ENCODE peak calls at places on chromosomes 7 and 10, in four cellular contexts. G is HT-29; K is stimulated activated CD4-positive, alpha-beta T cell treated with anti-CD3 and anti-CD28 coated beads, Interleukin-1b, Interleukin-23, amount 100 ng/mL, for 48 hours; P is NCI-H748 treated with DMSO at 0.1 percent for 48 hours. D is an unnamed sample.

GRCh38 chr7:4820968-4821471 is 40.8 kb downstream of the PAPOLB start:
- DNase-seq in K (no peak), G (no peak), P (no peak), D (no peak)

GRCh38 chr10:131074682-131075081 is 236.8 kb downstream of the TCERG1L start:
- DNase-seq in P (no peak), K (no peak), G (no peak), D (no peak)

GRCh38 chr7:14197280-14197679 is 207.8 kb upstream of the ETV1 start:
- DNase-seq in P (peak; percentile 82), G (no peak), K (no peak), D (no peak)

GRCh38 chr7:131166066-131166465 is 161.6 kb upstream of the MKLN1 start:
- DNase-seq in G (no peak), P (no peak), K (no peak), D (no peak)

GRCh38 chr10:10500941-10501340 is 516.7 kb upstream of the CELF2 start:
- DNase-seq in K (no peak), P (no peak), G (no peak), D (no peak)

GRCh38 chr7:114048386-114049235 is 129.8 kb upstream of the PPP1R3A start:
- DNase-seq in K (no peak), G (peak; percentile 32), P (peak; percentile 24), D (no peak)

GRCh38 chr7:143408686-143409551 is at the start of gene EPHA1:
- DNase-seq in G (peak; percentile 91), K (no peak), P (peak; percentile 38), D (no peak)

GRCh38 chr7:151439855-151440798 is at the start of gene CRYGN:
- DNase-seq in P (no peak), G (no peak), K (no peak), D (no peak)

GRCh38 chr7:133702078-133702477 is 425.1 kb upstream of the LRGUK start:
- DNase-seq in P (no peak), K (no peak), G (no peak), D (no peak)

GRCh38 chr10:4243651-4244050 is 458.6 kb upstream of the KLF6 start:
- DNase-seq in K (peak; percentile 9), G (peak; percentile 33), P (no peak), D (peak; percentile 21)

GRCh38 chr7:42350801-42351200 is 113.8 kb upstream of the GLI3 start:
- DNase-seq in K (no peak), G (no peak), P (no peak), D (no peak)

GRCh38 chr10:114545071-114545470 is 113.0 kb downstream of the ABLIM1 start:
- DNase-seq in G (peak; percentile 59), P (no peak), K (no peak), D (no peak)

GRCh38 chr7:92039900-92040299 is 94.4 kb downstream of the CYP51A1 start:
- DNase-seq in G (no peak), K (no peak), P (no peak), D (no peak)

GRCh38 chr7:108330237-108330636 is 126.0 kb downstream of the NRCAM start:
- DNase-seq in G (no peak), K (no peak), P (no peak), D (no peak)

GRCh38 chr10:4061441-4061951 is 276.5 kb upstream of the KLF6 start:
- DNase-seq in K (no peak), G (peak; percentile 56), P (no peak), D (no peak)

GRCh38 chr10:34933676-34934075 is 118.6 kb upstream of the PARD3 start:
- DNase-seq in P (no peak), G (no peak), K (no peak), D (no peak)

GRCh38 chr10:70319824-70320223 is 36.0 kb upstream of the NPFFR1 start:
- DNase-seq in P (no peak), K (no peak), G (no peak), D (no peak)

GRCh38 chr10:112307631-112308502 is 24.7 kb downstream of the TECTB start:
- DNase-seq in G (peak; percentile 62), P (no peak), K (peak; percentile 31), D (peak; percentile 7)

GRCh38 chr10:126533644-126534043 is 136.8 kb downstream of the C10orf90 start:
- DNase-seq in K (no peak), G (no peak), P (no peak), D (no peak)

GRCh38 chr10:99339077-99339476 is 9.9 kb downstream of the CNNM1 start:
- DNase-seq in G (peak; percentile 58), K (no peak), P (no peak), D (no peak)

GRCh38 chr7:155861480-155861868 is 49.2 kb upstream of the SHH start:
- DNase-seq in K (no peak), G (peak; percentile 41), P (no peak), D (no peak)

GRCh38 chr7:57308631-57309408 is 141.2 kb upstream of the ZNF716 start:
- DNase-seq in G (peak; percentile 6), K (peak; percentile 1), P (no peak), D (no peak)

GRCh38 chr7:94088560-94088959 is 84.4 kb upstream of the BET1 start:
- DNase-seq in K (no peak), P (no peak), G (no peak), D (no peak)

GRCh38 chr10:89440262-89440661 is 25.9 kb downstream of the IFIT5 start:
- DNase-seq in P (no peak), G (no peak), K (no peak), D (no peak)

GRCh38 chr7:30448461-30449189 is 30.0 kb downstream of the NOD1 start:
- DNase-seq in K (no peak), G (no peak), P (no peak), D (no peak)

GRCh38 chr10:57599440-57599839 is 668.3 kb downstream of the IPMK start:
- DNase-seq in K (no peak), G (no peak), P (no peak), D (no peak)

GRCh38 chr10:49292565-49293207 is 6.3 kb upstream of the C10orf71 start:
- DNase-seq in P (no peak), G (no peak), K (no peak), D (no peak)

GRCh38 chr7:25802473-25802872 is 349.5 kb upstream of the NFE2L3 start:
- DNase-seq in G (no peak), K (no peak), P (no peak), D (no peak)

GRCh38 chr7:57218196-57218716 is 86.0 kb upstream of the ZNF479 start:
- DNase-seq in K (no peak), G (no peak), P (no peak), D (no peak)

GRCh38 chr7:1973321-1974251 is 259.2 kb downstream of the MAD1L1 start:
- DNase-seq in K (no peak), P (no peak), G (no peak), D (no peak)

GRCh38 chr7:33905389-33906032 is at the start of gene BMPER:
- DNase-seq in P (peak; percentile 53), G (no peak), K (peak; percentile 25), D (no peak)

GRCh38 chr10:132453470-132453861 is 56.5 kb downstream of the PWWP2B start:
- DNase-seq in P (no peak), G (no peak), K (no peak), D (no peak)

D was measured in T-helper 2 cell treated with Interferon-gamma antibody and Interleukin-4, amounts not matched to agents 5 μg/mL and 100 μg/mL, for 36 hours.